ENCODE peak calls at places on chromosomes 16 and 17, in nine cellular contexts. J, I, P, M, X, V, L, N and E are unnamed samples.

GRCh38 chr16:88315543-88316105 is 67.1 kb upstream of the ZNF469 start:
- DNase-seq in J (no peak), I (no peak), P (peak), M (no peak), X (no peak), V (no peak), L (no peak), N (no peak), E (no peak)

GRCh38 chr16:78689536-78689935 is 590.1 kb downstream of the WWOX start:
- DNase-seq in J (no peak), I (no peak), P (no peak), M (no peak), X (no peak), V (no peak), L (no peak), N (no peak), E (no peak)

GRCh38 chr17:14797021-14797420 is 468.1 kb downstream of the PMP22 start:
- DNase-seq in J (no peak), I (no peak), P (no peak), M (no peak), X (no peak), V (no peak), L (no peak), N (no peak), E (no peak)

GRCh38 chr17:77074681-77075080 is 66.1 kb upstream of the SEC14L1 start:
- DNase-seq in J (no peak), I (no peak), P (no peak), M (no peak), X (no peak), V (no peak), L (no peak), N (no peak), E (no peak)

GRCh38 chr17:68697850-68698313 is 96.7 kb upstream of the FAM20A start:
- DNase-seq in J (no peak), I (no peak), P (peak), M (no peak), X (no peak), V (no peak), L (no peak), N (no peak), E (no peak)

GRCh38 chr17:68740555-68741447 is 139.6 kb upstream of the FAM20A start:
- DNase-seq in J (no peak), I (no peak), P (no peak), M (no peak), X (no peak), V (no peak), L (no peak), N (no peak), E (no peak)

GRCh38 chr16:12061336-12062055 is 85.0 kb downstream of the SNX29 start:
- DNase-seq in J (no peak), I (no peak), P (no peak), M (no peak), X (no peak), V (no peak), L (no peak), N (no peak), E (no peak)

GRCh38 chr17:78817123-78817522 is 23.5 kb downstream of the USP36 start:
- DNase-seq in J (no peak), I (peak), P (no peak), M (no peak), X (no peak), V (peak), L (no peak), N (no peak), E (no peak)

GRCh38 chr17:74457146-74457819 is 9.2 kb upstream of the CD300A start:
- DNase-seq in J (peak), I (peak), P (peak), M (peak), X (peak), V (peak), L (peak), N (peak), E (peak)

GRCh38 chr17:68255731-68256538 is 8.1 kb downstream of the AMZ2 start:
- DNase-seq in J (no peak), I (peak), P (no peak), M (no peak), X (no peak), V (peak), L (no peak), N (no peak), E (no peak)

GRCh38 chr16:56589141-56590039 is at the start of gene MT3:
- DNase-seq in J (peak), I (peak), P (no peak), M (peak), X (peak), V (no peak), L (peak), N (peak), E (no peak)

GRCh38 chr17:8806206-8807069 is 7.3 kb upstream of the MFSD6L start:
- DNase-seq in J (peak), I (no peak), P (no peak), M (no peak), X (peak), V (no peak), L (no peak), N (no peak), E (no peak)

GRCh38 chr16:69563605-69564580 is 1.9 kb upstream of the NFAT5 start:
- DNase-seq in J (no peak), I (peak), P (no peak), M (no peak), X (peak), V (peak), L (peak), N (peak), E (no peak)

GRCh38 chr17:49063652-49064051 is 66.5 kb downstream of the IGF2BP1 start:
- DNase-seq in J (no peak), I (no peak), P (no peak), M (no peak), X (no peak), V (no peak), L (no peak), N (no peak), E (no peak)

GRCh38 chr17:4534928-4535666 is 20.1 kb downstream of the MYBBP1A start:
- DNase-seq in J (no peak), I (no peak), P (no peak), M (no peak), X (peak), V (peak), L (no peak), N (peak), E (no peak)

GRCh38 chr17:4536742-4537411 is 18.3 kb downstream of the MYBBP1A start:
- DNase-seq in J (no peak), I (no peak), P (no peak), M (no peak), X (peak), V (no peak), L (no peak), N (peak), E (no peak)

GRCh38 chr17:4535667-4536258 is 19.4 kb downstream of the MYBBP1A start:
- DNase-seq in J (no peak), I (no peak), P (no peak), M (no peak), X (peak), V (peak), L (no peak), N (peak), E (no peak)

GRCh38 chr17:4537451-4538235 is 17.5 kb downstream of the MYBBP1A start:
- DNase-seq in J (no peak), I (no peak), P (no peak), M (peak), X (no peak), V (no peak), L (no peak), N (no peak), E (peak)

GRCh38 chr17:4536259-4536741 is 18.9 kb downstream of the MYBBP1A start:
- DNase-seq in J (peak), I (no peak), P (no peak), M (no peak), X (no peak), V (peak), L (no peak), N (peak), E (no peak)
- H3K27ac ChIP-seq in J (no peak), I (no peak), P (peak), M (peak), X (no peak), V (no peak), L (no peak), N (no peak), E (peak)

DNA sequence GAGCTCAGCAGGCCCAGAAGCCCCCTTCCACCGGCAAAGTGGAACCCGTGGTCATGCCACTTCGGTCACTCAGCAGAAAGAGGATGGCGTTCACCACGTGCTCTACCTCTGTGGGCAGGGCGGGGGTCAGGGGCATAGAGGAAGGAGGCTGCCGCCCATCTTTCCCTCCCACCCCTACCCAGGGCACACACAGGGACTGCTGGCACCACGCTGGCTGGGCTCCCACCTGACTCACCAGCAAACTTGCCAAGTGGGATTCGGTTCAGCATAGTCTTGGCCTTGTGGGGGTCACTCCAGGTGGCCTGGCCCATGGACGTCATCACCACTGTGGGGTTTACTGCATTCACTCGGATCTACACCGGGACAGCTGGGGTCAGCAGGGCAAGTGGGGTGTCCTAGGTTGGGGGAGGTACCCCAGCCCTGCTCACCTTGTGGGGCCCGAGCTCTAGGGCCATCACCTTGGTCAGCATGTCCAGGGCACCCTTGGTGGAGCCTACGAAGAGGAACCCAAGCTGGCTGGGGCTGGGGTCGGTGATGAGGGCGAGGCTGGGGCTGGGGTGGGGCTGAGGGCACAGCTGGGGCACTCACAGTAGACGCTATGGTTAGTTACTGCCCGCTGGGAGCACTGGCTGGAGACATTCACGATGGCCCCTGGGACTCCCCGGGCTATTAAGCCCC is 1.4 kb downstream of the DCXR start:
- DNase-seq in J (no peak), I (no peak), P (no peak), M (no peak), X (no peak), V (no peak), L (no peak), N (no peak), E (no peak)
- H3K27ac ChIP-seq in J (no peak), I (peak), P (peak), M (no peak), X (no peak), V (no peak), L (peak), N (no peak), E (peak)

GRCh38 chr16:8882041-8882617 is at the start of gene LITAFD:
- DNase-seq in J (no peak), I (no peak), P (no peak), M (no peak), X (no peak), V (no peak), L (no peak), N (no peak), E (no peak)
- H3K27ac ChIP-seq in J (no peak), I (no peak), P (no peak), M (no peak), X (no peak), V (no peak), L (no peak), N (no peak), E (no peak)

DNA sequence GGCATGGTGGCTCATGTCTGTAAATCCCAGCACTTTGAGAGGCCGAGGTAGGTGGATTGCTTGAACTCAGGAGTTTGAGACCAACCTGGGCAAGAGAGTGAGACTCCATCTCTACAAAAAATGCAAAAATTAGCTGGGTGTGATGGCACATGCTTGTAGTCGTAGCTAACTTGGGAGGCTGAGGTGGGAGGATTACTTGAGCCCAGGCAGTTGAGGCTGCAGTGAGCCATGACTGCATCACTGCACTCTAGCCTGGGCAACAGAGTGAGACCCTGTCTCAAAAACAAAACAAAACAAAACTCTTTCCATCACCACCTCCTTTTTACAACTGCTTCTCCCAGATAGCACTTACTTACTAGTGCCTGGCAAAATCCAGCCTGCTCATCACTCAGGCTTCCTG is 214.0 kb downstream of the ZFHX3 start:
- DNase-seq in J (no peak), I (no peak), P (no peak), M (no peak), X (no peak), V (no peak), L (no peak), N (no peak), E (no peak)
- H3K27ac ChIP-seq in J (no peak), I (no peak), P (no peak), M (no peak), X (no peak), V (no peak), L (no peak), N (no peak), E (no peak)

DNA sequence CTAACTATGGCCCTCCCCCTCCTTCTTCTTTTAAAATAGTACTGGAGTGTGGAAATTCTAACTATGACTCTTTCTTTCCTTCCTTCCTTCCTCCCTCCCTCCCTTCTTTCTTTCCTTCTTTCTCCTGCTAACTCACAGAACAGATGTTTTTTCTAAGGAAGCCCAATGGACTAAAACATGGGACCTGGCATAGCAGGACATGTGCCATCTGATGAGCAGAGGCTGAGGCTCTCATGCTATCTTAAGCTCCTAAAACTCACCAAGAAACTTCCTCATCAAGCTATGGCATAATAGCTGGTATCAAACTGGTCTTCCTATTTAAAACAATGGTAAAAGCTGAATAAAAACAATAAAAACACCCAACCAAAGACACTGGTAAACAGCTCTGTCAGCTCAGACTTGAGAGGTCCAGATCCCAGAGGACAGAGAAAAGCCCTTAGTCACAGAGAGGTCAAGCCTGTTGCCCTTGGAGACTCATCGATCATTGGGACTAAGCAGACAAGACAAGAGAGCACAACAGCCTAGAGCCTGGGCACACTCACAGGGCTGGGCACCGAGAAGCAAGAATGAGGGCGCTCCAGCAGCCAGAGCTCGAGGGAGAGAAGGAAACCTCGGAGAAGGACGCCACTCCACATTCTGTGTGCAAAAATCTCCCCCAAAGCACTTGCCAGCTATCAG is 27.6 kb downstream of the SLC38A10 start:
- DNase-seq in J (no peak), I (no peak), P (no peak), M (no peak), X (no peak), V (no peak), L (no peak), N (no peak), E (no peak)
- H3K27ac ChIP-seq in J (no peak), I (no peak), P (no peak), M (no peak), X (peak), V (no peak), L (no peak), N (no peak), E (no peak)

DNA sequence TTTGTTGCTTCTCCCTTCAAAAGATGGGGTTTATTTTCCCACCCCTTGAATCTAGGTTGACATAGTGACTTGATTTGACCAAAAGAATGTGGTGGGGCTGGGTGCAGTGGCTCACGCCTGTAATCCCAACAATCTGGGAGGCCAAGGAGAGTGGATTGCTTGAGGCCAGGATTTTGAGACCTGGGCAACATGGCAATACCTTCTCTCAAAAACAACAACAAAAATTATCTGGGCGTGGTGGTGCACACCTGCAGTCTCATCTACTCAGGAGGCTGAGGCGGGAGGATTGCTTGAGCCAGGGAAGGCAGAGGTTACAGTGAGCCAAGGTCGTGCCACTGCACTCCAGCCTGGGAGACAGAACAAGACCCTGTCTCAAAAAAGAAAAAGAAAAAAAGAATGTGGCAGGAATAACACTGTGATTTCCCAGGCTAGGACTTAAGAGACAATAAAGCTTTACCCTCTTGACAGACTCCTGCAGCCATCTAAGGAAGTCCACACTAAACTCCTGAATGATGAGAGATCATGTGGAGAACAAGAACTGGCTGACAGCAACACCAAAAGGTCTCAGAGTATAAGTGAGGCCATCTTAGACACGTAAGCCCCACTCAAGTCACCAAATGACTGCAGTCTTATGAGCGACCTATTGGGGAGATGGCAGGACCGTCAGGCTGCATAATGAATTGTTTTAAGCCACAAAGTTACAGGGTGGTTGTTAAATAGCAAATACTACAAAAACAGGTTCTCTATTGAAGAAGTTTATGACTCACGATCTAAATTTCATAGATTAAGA is 37.0 kb downstream of the FBXL20 start:
- DNase-seq in J (no peak), I (no peak), P (peak), M (no peak), X (no peak), V (no peak), L (no peak), N (no peak), E (no peak)
- H3K27ac ChIP-seq in J (no peak), I (no peak), P (no peak), M (no peak), X (no peak), V (no peak), L (no peak), N (peak), E (no peak)